ENCODE peak calls at places on chromosomes 2 and 18, in seven cellular contexts. B is NCI-H1092 treated with DMSO at 0.1 percent for 48 hours; Y is bronchial epithelial cell; H is CD8-positive, alpha-beta T cell; E is GM10248; C is stomach; V is iPS DF 6.9. G is an unnamed sample.

GRCh38 chr2:43068730-43069517 is 157.5 kb downstream of the ZFP36L2 start:
- DNase-seq in V (no peak), Y (peak; percentile 81), H (no peak), E (no peak), B (no peak), C (peak; percentile 10), G (no peak)

GRCh38 chr2:132584976-132585817 is 84.8 kb downstream of the LYPD1 start:
- DNase-seq in C (no peak), V (no peak), H (no peak), E (no peak), Y (no peak), B (no peak), G (no peak)

GRCh38 chr18:31396796-31397195 is 20.2 kb downstream of the DSG4 start:
- DNase-seq in H (no peak), E (no peak), Y (no peak), B (no peak), C (no peak), V (no peak), G (no peak)

GRCh38 chr2:198312621-198313483 is 508.5 kb downstream of the PLCL1 start:
- DNase-seq in V (no peak), E (no peak), Y (no peak), H (no peak), C (no peak), B (no peak), G (no peak)

GRCh38 chr2:43985359-43985758 is 10.4 kb downstream of the LRPPRC start:
- DNase-seq in E (no peak), H (no peak), Y (no peak), B (no peak), C (no peak), V (no peak), G (no peak)

GRCh38 chr2:70716131-70716766 is 51.8 kb downstream of the ADD2 start:
- DNase-seq in Y (no peak), C (no peak), H (no peak), E (no peak), B (peak; percentile 88), V (no peak), G (no peak)

GRCh38 chr18:70920840-70921374 is 632.1 kb downstream of the SOCS6 start:
- DNase-seq in E (no peak), V (no peak), C (no peak), B (no peak), Y (no peak), H (no peak), G (no peak)

GRCh38 chr2:8090748-8091700 is 590.8 kb upstream of the ID2 start:
- DNase-seq in V (no peak), H (no peak), C (no peak), E (no peak), Y (peak; percentile 94), B (no peak), G (no peak)

GRCh38 chr2:95353055-95353575 is 49.4 kb upstream of the FAHD2A start:
- DNase-seq in Y (no peak), E (no peak), H (no peak), B (no peak), V (no peak), C (peak; percentile 20), G (no peak)

GRCh38 chr2:43707255-43707654 is 31.0 kb upstream of the C1GALT1C1L start:
- DNase-seq in V (no peak), Y (peak; percentile 25), H (no peak), E (no peak), C (no peak), B (no peak), G (no peak)

GRCh38 chr2:86139981-86140380 is 33.9 kb downstream of the PTCD3 start:
- DNase-seq in E (no peak), B (no peak), V (no peak), C (no peak), Y (no peak), H (no peak), G (no peak)